ENCODE peak calls at places on chromosomes 7 and 10, in eight cellular contexts. C, V, F, H, K, T, X and N are unnamed samples.

GRCh38 chr10:114043532-114044250 is at the start of gene ADRB1:
- DNase-seq in C (peak; percentile 94), V (peak; percentile 5), F (peak; percentile 94), H (peak; percentile 86), K (peak; percentile 88), T (peak; percentile 82), X (peak; percentile 76), N (no peak)

GRCh38 chr10:11489591-11489990 is 121.9 kb downstream of the USP6NL start:
- DNase-seq in C (no peak), V (no peak), F (no peak), H (no peak), K (no peak), T (no peak), X (no peak), N (no peak)

GRCh38 chr7:33108591-33108930 is 643 bp downstream of the RP9 start:
- DNase-seq in C (no peak), V (no peak), F (no peak), H (no peak), K (no peak), T (peak; percentile 42), X (peak; percentile 15), N (no peak)

GRCh38 chr10:73368238-73368637 is 9.6 kb upstream of the CFAP70 start:
- DNase-seq in C (no peak), V (no peak), F (no peak), H (no peak), K (no peak), T (no peak), X (no peak), N (no peak)

GRCh38 chr10:11265486-11265885 is 247.8 kb downstream of the CELF2 start:
- DNase-seq in C (no peak), V (no peak), F (no peak), H (no peak), K (no peak), T (no peak), X (no peak), N (no peak)

GRCh38 chr7:151631149-151631967 is 111.7 kb upstream of the RHEB start:
- DNase-seq in C (no peak), V (no peak), F (no peak), H (peak; percentile 56), K (peak; percentile 38), T (no peak), X (no peak), N (no peak)

GRCh38 chr10:76429642-76430041 is 998.2 kb downstream of the LRMDA start:
- DNase-seq in C (no peak), V (no peak), F (peak; percentile 11), H (no peak), K (no peak), T (no peak), X (no peak), N (no peak)

GRCh38 chr10:93416824-93417223 is 65.3 kb downstream of the MYOF start:
- DNase-seq in C (no peak), V (no peak), F (no peak), H (no peak), K (no peak), T (no peak), X (no peak), N (no peak)

GRCh38 chr7:8436965-8437364 is 3.6 kb downstream of the NXPH1 start:
- DNase-seq in C (peak; percentile 50), V (no peak), F (no peak), H (peak; percentile 73), K (peak; percentile 42), T (no peak), X (peak; percentile 72), N (no peak)

GRCh38 chr7:11835260-11835659 is 3.3 kb upstream of the THSD7A start:
- DNase-seq in C (no peak), V (peak; percentile 1), F (no peak), H (no peak), K (peak; percentile 26), T (peak; percentile 23), X (no peak), N (no peak)

GRCh38 chr7:112982441-112983063 is 104.1 kb downstream of the GPR85 start:
- DNase-seq in C (no peak), V (no peak), F (no peak), H (no peak), K (no peak), T (no peak), X (no peak), N (no peak)

GRCh38 chr7:116356979-116357378 is 142.6 kb upstream of the CAV2 start:
- DNase-seq in C (no peak), V (peak; percentile 33), F (no peak), H (no peak), K (no peak), T (no peak), X (no peak), N (no peak)

GRCh38 chr7:100546129-100546867 is 7.3 kb downstream of the AGFG2 start:
- DNase-seq in C (no peak), V (no peak), F (no peak), H (peak; percentile 55), K (peak; percentile 84), T (no peak), X (peak; percentile 49), N (no peak)

GRCh38 chr7:100545636-100546128 is 6.7 kb downstream of the AGFG2 start:
- DNase-seq in C (no peak), V (peak; percentile 86), F (peak; percentile 40), H (peak; percentile 94), K (peak; percentile 91), T (peak; percentile 74), X (peak; percentile 86), N (peak; percentile 48)

GRCh38 chr7:100543586-100543985 is 4.6 kb downstream of the AGFG2 start:
- DNase-seq in C (no peak), V (no peak), F (no peak), H (no peak), K (no peak), T (no peak), X (no peak), N (no peak)

GRCh38 chr7:100544386-100544785 is 5.4 kb downstream of the AGFG2 start:
- DNase-seq in C (no peak), V (no peak), F (no peak), H (no peak), K (no peak), T (no peak), X (no peak), N (no peak)

DNA sequence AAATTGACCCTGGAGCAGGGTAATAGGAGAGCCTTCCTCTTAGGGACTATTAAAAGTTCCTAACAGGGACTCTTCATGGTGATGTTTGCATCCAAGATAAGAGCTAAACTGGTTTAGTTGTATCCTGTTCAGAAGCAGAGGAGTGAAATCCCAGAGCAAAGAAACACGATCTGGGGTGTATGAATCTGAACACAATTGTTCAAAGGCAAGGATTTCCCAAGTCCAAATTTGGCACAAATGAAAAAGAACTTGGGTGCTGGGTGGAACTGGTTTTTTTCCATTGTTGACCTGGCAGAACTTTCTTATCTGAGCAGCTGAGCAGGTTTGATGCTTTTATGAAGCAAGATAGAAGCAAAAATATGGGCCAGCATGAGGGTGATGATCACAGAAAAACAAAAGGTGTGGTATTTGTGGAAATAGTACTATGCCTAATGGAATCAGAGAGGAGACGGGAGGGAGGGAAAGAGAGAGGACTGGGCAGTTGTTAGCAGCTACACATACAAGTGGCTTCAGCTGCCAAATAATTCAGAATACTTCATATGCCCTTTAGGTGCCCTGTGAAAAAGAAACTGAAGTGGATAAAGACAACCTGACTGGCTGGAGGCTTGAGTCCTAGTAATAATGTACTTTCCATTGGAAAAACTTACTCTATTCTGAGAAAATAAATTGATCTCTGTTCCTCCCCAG is 6.1 kb downstream of the AGFG2 start:
- DNase-seq in C (no peak), V (peak; percentile 26), F (no peak), H (peak; percentile 57), K (no peak), T (no peak), X (no peak), N (no peak)
- H3K4me3 ChIP-seq in C (no peak overlapping the region), V (no peak overlapping the region), F (no peak overlapping the region), H (peak overlapping the region; percentile 30), K (peak overlapping the region; percentile 30), T (peak overlapping the region; percentile 3), X (no peak overlapping the region), N (peak overlapping the region; percentile 1)

GRCh38 chr10:70271996-70272924 is 11.5 kb downstream of the NPFFR1 start:
- DNase-seq in C (no peak), V (no peak), F (no peak), H (no peak), K (no peak), T (no peak), X (no peak), N (no peak)

GRCh38 chr10:70272925-70273316 is 10.9 kb downstream of the NPFFR1 start:
- DNase-seq in C (no peak), V (peak; percentile 41), F (no peak), H (no peak), K (peak; percentile 37), T (peak; percentile 49), X (no peak), N (no peak)

GRCh38 chr10:70277396-70278030 is 6.3 kb downstream of the NPFFR1 start:
- DNase-seq in C (no peak), V (no peak), F (no peak), H (no peak), K (no peak), T (no peak), X (no peak), N (no peak)

GRCh38 chr10:70270952-70271351 is 12.9 kb downstream of the NPFFR1 start:
- DNase-seq in C (no peak), V (no peak), F (no peak), H (no peak), K (no peak), T (no peak), X (no peak), N (no peak)

GRCh38 chr10:70274643-70275042 is 9.2 kb downstream of the NPFFR1 start:
- DNase-seq in C (no peak), V (peak; percentile 88), F (no peak), H (peak; percentile 62), K (no peak), T (no peak), X (no peak), N (no peak)
- TF ChIP-seq CTCF in C (no peak), V (no peak), F (no peak), H (no peak), K (no peak), T (no peak), X (no peak), N (no peak)

DNA sequence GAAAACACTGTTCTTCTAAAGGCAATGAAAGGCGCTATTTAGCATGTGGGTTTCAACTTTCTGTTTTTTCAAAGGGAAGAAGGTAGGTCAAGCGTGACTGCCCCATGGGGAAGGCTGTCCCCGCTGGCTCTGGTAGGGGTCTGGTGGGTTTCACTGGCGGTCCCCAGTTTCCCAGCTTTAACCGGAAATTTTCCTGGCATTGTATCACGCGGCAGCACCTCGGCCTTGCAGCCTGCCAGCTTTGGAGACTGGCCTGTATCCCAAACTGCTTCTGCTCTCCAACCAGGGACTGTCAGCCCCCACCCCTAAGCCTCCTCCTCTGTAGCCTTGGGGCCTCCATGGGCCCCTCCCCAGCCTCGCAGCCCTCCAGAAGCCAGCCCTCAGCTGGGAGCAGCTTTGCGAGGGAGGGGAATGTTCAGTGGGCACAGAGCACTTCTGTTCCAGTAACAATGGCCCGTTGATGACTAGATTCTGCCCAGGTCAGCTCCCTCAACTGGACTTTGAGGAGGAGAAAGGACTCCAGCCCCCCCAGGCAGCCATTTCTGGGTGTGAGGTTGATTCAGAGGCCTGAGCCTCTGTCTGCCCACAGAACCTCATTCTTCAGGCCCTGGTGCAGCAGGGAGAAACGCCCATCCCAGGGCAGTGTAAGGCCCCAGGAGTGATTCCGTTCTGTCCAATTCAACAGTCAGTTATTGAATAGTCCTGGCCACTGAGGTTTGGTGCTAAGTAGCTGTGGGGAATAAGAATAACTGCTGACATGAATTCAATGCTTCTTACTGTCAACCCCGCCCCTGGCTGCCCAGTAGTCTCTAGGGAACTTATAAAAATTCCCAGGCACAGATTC is 17.1 kb downstream of the CHST3 start:
- DNase-seq in C (no peak), V (no peak), F (no peak), H (peak; percentile 83), K (no peak), T (peak; percentile 47), X (no peak), N (no peak)
- H3K27ac ChIP-seq in C (peak overlapping the region; percentile 43), V (peak overlapping the region; percentile 62), F (peak overlapping the region; percentile 73), H (peak overlapping the region; percentile 97), K (peak overlapping the region; percentile 44), T (no peak overlapping the region), X (peak overlapping the region; percentile 77), N (peak overlapping the region; percentile 84)

GRCh38 chr10:119103241-119103640 is 672 bp upstream of the DENND10 start:
- DNase-seq in C (no peak), V (no peak), F (no peak), H (no peak), K (no peak), T (no peak), X (no peak), N (no peak)
- H3K4me3 ChIP-seq in C (no peak overlapping the region), V (no peak overlapping the region), F (peak overlapping the region; percentile 78), H (no peak overlapping the region), K (no peak overlapping the region), T (no peak overlapping the region), X (no peak overlapping the region), N (peak overlapping the region; percentile 96)